ENCODE peak calls at places on chromosomes 3 and 15, in nine cellular contexts. F is mammary epithelial cell, Z is LNCaP clone FGC, E is ovary, D is WERI-Rb-1, V is AG10803, I is upper lobe of right lung, R is HL-60, Q is dorsolateral prefrontal cortex. H is an unnamed sample.

GRCh38 chr15:73752817-73753214 is 335 bp downstream of the INSYN1 start:
- DNase-seq in F (no peak), Z (no peak), E (peak), D (no peak), V (no peak), I (no peak), R (no peak), Q (no peak), H (no peak)

GRCh38 chr15:30984542-30984941 is 6.9 kb downstream of the MTMR10 start:
- DNase-seq in F (no peak), Z (no peak), E (no peak), D (peak), V (no peak), I (no peak), R (no peak), Q (no peak), H (no peak)

GRCh38 chr3:164451083-164451910 is 627.0 kb downstream of the SI start:
- DNase-seq in F (no peak), Z (no peak), E (peak), D (no peak), V (peak), I (peak), R (no peak), Q (no peak), H (no peak)

GRCh38 chr3:115040673-115041286 is 106.3 kb downstream of the ZBTB20 start:
- DNase-seq in F (peak), Z (no peak), E (no peak), D (peak), V (peak), I (no peak), R (no peak), Q (no peak), H (no peak)

GRCh38 chr3:12662593-12663310 is 1.2 kb downstream of the RAF1 start:
- DNase-seq in F (peak), Z (no peak), E (peak), D (peak), V (peak), I (peak), R (no peak), Q (peak), H (peak)

GRCh38 chr15:101127503-101128076 is 124.3 kb downstream of the CHSY1 start:
- DNase-seq in F (peak), Z (peak), E (peak), D (no peak), V (peak), I (no peak), R (no peak), Q (no peak), H (peak)

GRCh38 chr3:159732172-159733111 is 256.2 kb upstream of the IL12A start:
- DNase-seq in F (peak), Z (no peak), E (no peak), D (no peak), V (peak), I (no peak), R (no peak), Q (no peak), H (no peak)

GRCh38 chr15:41607033-41607432 is 48.0 kb downstream of the TYRO3 start:
- DNase-seq in F (peak), Z (no peak), E (no peak), D (no peak), V (peak), I (no peak), R (no peak), Q (no peak), H (no peak)

GRCh38 chr15:78944669-78945407 is at the start of gene CTSH:
- DNase-seq in F (peak), Z (peak), E (peak), D (peak), V (peak), I (peak), R (peak), Q (peak), H (peak)

GRCh38 chr3:48564022-48564421 is 441 bp upstream of the UCN2 start:
- DNase-seq in F (peak), Z (no peak), E (no peak), D (no peak), V (peak), I (peak), R (peak), Q (peak), H (peak)

GRCh38 chr3:46667061-46667621 is 26.3 kb downstream of the ALS2CL start:
- DNase-seq in F (no peak), Z (no peak), E (peak), D (no peak), V (no peak), I (peak), R (no peak), Q (peak), H (peak)

GRCh38 chr3:5250467-5251195 is 63.1 kb downstream of the EDEM1 start:
- DNase-seq in F (peak), Z (no peak), E (no peak), D (no peak), V (peak), I (no peak), R (no peak), Q (no peak), H (no peak)

GRCh38 chr15:71709808-71710418 is 100.4 kb upstream of the NR2E3 start:
- DNase-seq in F (no peak), Z (no peak), E (no peak), D (no peak), V (no peak), I (no peak), R (no peak), Q (no peak), H (no peak)

GRCh38 chr3:5254281-5255048 is 67.0 kb downstream of the EDEM1 start:
- DNase-seq in F (no peak), Z (no peak), E (no peak), D (no peak), V (no peak), I (no peak), R (no peak), Q (no peak), H (no peak)

GRCh38 chr3:9352917-9353823 is 9.7 kb upstream of the THUMPD3 start:
- DNase-seq in F (peak), Z (peak), E (peak), D (peak), V (peak), I (peak), R (peak), Q (peak), H (no peak)

GRCh38 chr15:68507447-68507846 is 71.3 kb upstream of the CORO2B start:
- DNase-seq in F (no peak), Z (no peak), E (no peak), D (no peak), V (no peak), I (no peak), R (no peak), Q (no peak), H (no peak)

GRCh38 chr3:135844381-135844780 is 121.1 kb upstream of the PPP2R3A start:
- DNase-seq in F (no peak), Z (no peak), E (no peak), D (no peak), V (peak), I (no peak), R (no peak), Q (no peak), H (no peak)

GRCh38 chr3:115148142-115148790 is 1.2 kb upstream of the ZBTB20 start:
- DNase-seq in F (no peak), Z (no peak), E (no peak), D (no peak), V (peak), I (no peak), R (no peak), Q (no peak), H (no peak)

GRCh38 chr3:13714251-13714916 is 165.5 kb downstream of the FBLN2 start:
- DNase-seq in F (no peak), Z (no peak), E (peak), D (no peak), V (no peak), I (peak), R (no peak), Q (no peak), H (no peak)

GRCh38 chr3:58424613-58425012 is 9.0 kb downstream of the PDHB start:
- DNase-seq in F (no peak), Z (no peak), E (no peak), D (no peak), V (no peak), I (no peak), R (no peak), Q (no peak), H (no peak)

GRCh38 chr3:52238193-52238760 is 681 bp downstream of the TWF2 start:
- DNase-seq in F (no peak), Z (no peak), E (no peak), D (no peak), V (no peak), I (no peak), R (no peak), Q (peak), H (peak)

GRCh38 chr15:29825205-29825604 is 2.9 kb upstream of the TJP1 start:
- DNase-seq in F (peak), Z (no peak), E (no peak), D (no peak), V (peak), I (no peak), R (no peak), Q (no peak), H (no peak)

GRCh38 chr3:66259721-66260255 is 39.0 kb downstream of the SLC25A26 start:
- DNase-seq in F (no peak), Z (no peak), E (no peak), D (no peak), V (no peak), I (no peak), R (no peak), Q (no peak), H (no peak)

GRCh38 chr15:89217686-89218376 is 3.5 kb downstream of the RLBP1 start:
- DNase-seq in F (no peak), Z (no peak), E (no peak), D (no peak), V (no peak), I (no peak), R (no peak), Q (no peak), H (no peak)

GRCh38 chr15:53580371-53580770 is 179.1 kb downstream of the WDR72 start:
- DNase-seq in F (no peak), Z (peak), E (no peak), D (no peak), V (no peak), I (no peak), R (no peak), Q (no peak), H (peak)

GRCh38 chr15:25508369-25509002 is 69.7 kb upstream of the UBE3A start:
- DNase-seq in F (no peak), Z (no peak), E (no peak), D (peak), V (peak), I (no peak), R (peak), Q (no peak), H (no peak)

GRCh38 chr3:193816656-193817311 is 223.8 kb downstream of the OPA1 start:
- DNase-seq in F (no peak), Z (no peak), E (peak), D (peak), V (peak), I (no peak), R (no peak), Q (no peak), H (peak)

GRCh38 chr15:88537591-88538317 is 8.7 kb downstream of the DET1 start:
- DNase-seq in F (no peak), Z (no peak), E (no peak), D (no peak), V (no peak), I (no peak), R (no peak), Q (no peak), H (no peak)

GRCh38 chr15:58015565-58015964 is 49.9 kb downstream of the ALDH1A2 start:
- DNase-seq in F (peak), Z (no peak), E (no peak), D (no peak), V (peak), I (no peak), R (no peak), Q (no peak), H (no peak)

GRCh38 chr3:128488995-128489859 is 3.8 kb downstream of the GATA2 start:
- DNase-seq in F (no peak), Z (no peak), E (peak), D (no peak), V (peak), I (peak), R (no peak), Q (peak), H (peak)
- H3K4me3 ChIP-seq in F (peak), Z (peak), E (peak), D (peak), V (peak), I (peak), R (peak), Q (peak), H (peak)

DNA sequence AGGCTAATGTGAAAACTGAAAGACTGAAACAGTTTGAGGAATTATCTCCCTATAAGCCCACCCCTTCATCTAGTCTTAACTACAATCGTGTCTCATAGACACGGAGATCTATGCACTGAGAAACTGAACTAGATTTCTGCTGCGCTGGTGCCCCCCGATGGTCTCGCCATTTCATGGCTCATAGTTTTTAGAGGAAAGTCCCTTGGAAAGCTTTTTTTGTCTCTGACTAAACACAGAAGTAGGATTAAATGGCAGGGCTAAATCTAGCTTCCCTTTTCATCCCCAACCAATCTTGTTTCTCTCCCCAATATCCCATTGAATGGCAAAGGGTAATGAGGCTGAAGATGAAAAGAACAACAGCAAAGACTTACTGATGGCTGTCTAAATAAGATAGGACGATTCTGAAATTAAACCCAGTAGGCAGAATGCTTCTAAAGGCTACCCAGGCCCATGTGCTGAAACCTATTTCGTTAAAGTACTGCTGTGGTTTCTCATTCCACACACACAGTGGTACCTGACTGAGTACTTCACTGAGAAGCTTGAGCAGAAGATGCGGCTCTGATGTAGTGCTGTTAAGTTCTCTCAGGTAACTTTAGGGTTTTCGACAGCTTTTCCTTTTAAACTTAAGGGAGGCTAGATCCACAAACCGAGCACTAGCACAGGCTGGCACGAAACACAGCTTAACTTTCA is 142.7 kb downstream of the GADL1 start:
- DNase-seq in F (peak), Z (no peak), E (peak), D (peak), V (peak), I (no peak), R (no peak), Q (no peak), H (no peak)
- TF ChIP-seq CTCF in F (peak), Z (peak), E (no peak), D (peak), V (peak), I (peak), R (no peak), Q (no peak), H (no peak)

GRCh38 chr15:48601095-48601494 is 44.4 kb downstream of the FBN1 start:
- DNase-seq in F (no peak), Z (no peak), E (no peak), D (peak), V (no peak), I (no peak), R (no peak), Q (no peak), H (no peak)

GRCh38 chr15:48603123-48603500 is 42.4 kb downstream of the FBN1 start:
- DNase-seq in F (no peak), Z (no peak), E (no peak), D (no peak), V (no peak), I (no peak), R (no peak), Q (no peak), H (no peak)

GRCh38 chr15:48604567-48604966 is 40.9 kb downstream of the FBN1 start:
- DNase-seq in F (no peak), Z (no peak), E (no peak), D (no peak), V (peak), I (no peak), R (no peak), Q (no peak), H (no peak)

GRCh38 chr15:48603922-48604321 is 41.6 kb downstream of the FBN1 start:
- DNase-seq in F (no peak), Z (no peak), E (no peak), D (no peak), V (no peak), I (no peak), R (no peak), Q (no peak), H (no peak)

DNA sequence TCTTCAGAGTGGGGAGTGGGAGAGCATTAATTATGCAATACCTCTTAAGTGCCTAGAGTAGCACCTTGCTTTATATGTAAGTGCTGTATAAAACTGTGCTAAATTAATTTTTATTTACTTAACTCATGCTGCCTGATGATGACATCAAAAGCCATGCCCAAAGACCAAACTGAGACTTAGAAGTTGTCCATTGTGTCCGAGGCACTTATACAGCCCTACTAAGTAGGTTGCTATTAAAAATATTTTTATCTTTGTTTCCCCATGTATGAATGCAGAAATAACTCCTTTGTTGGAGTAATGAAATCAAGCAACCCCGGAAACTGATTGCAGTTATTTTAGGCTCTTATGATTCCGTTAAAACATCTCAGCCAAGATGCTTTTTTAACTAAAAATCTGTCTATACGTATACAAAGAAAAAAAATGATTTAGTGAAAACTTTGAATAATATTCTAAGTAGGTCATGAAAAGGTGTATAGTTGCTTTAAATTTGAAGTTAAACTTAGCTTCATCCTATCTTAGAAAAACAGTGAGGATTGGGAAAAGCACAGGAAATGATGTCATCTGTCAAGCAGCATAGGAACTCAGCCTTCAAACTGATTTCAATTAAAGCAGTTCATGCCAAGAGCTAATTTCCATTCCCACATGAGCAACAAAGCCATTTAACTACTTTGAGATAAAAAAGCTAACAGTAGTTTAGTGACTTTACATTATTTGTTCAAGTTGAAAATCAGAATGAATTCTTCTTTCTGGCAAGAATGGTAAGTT is 43.0 kb downstream of the FBN1 start:
- DNase-seq in F (no peak), Z (no peak), E (no peak), D (no peak), V (peak), I (no peak), R (no peak), Q (no peak), H (no peak)
- H3K4me3 ChIP-seq in F (no peak), Z (no peak), E (no peak), D (no peak), V (no peak), I (no peak), R (no peak), Q (no peak), H (no peak)

GRCh38 chr3:165895919-165896318 is 58.7 kb upstream of the BCHE start:
- DNase-seq in F (no peak), Z (no peak), E (no peak), D (peak), V (no peak), I (no peak), R (no peak), Q (no peak), H (no peak)
- TF ChIP-seq CTCF in F (peak), Z (peak), E (no peak), D (peak), V (no peak), I (no peak), R (no peak), Q (no peak), H (no peak)

DNA sequence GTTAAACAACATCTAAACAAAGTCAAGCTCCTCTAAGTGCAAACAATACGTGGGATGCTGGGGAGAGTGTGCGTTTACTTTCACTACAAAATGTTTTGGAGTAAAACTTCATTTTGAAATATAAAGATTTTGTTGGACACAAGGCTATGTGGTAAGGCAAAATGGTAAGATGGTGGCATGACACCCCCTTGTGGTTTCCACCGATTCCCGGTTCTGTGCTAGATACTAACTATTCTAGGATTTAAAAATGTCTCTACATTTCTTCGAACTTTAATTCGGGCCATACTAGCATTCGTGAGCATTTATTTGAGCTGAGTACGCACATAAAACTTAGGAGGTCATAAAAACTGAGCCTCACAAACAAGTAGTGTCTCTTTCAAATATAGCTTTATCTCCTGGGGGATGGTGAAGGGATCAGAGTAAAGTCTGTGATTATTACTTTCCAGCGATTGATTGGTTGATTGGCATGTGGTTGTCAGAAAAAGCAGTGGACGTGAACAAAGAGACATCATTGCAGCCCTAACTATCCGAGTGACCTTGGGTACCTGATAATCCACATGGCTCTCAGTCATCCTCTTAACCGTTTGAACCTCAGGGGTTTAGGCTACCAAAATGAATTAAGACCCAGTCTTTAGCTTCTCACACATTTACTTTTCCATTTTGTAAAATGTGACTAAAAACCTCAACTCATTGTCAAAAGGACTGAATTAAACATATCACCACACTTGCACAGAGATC is 1.1 kb upstream of the ZNF639 start:
- DNase-seq in F (peak), Z (no peak), E (no peak), D (peak), V (peak), I (no peak), R (no peak), Q (peak), H (no peak)
- H3K4me3 ChIP-seq in F (no peak), Z (peak), E (peak), D (peak), V (peak), I (peak), R (no peak), Q (peak), H (no peak)

GRCh38 chr3:54837964-54838363 is 89.9 kb downstream of the LRTM1 start:
- DNase-seq in F (no peak), Z (no peak), E (no peak), D (no peak), V (peak), I (no peak), R (no peak), Q (no peak), H (no peak)
- TF ChIP-seq CTCF in F (peak), Z (peak), E (no peak), D (peak), V (peak), I (no peak), R (no peak), Q (no peak), H (no peak)

DNA sequence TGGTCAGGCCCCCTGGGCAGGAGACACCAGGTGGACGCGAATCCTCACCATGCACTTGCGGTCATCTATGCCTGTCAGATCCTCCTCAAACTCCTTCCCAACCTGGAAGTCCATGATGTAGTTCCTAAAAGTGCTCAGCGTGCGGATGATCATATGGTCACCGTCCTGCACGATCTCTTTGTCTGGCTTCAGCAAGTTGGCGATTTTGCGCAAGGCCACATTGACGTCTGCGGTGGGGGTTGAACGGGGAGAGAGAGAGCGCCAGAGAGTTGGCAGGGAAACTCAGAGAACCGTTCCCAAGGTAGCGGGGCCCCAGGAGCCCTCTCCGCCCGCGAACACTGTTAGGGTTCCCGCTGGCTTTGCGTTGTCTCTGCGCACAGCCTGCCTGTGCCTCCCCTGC is 809 bp downstream of the RBP1 start:
- DNase-seq in F (no peak), Z (no peak), E (peak), D (no peak), V (peak), I (no peak), R (no peak), Q (peak), H (no peak)
- H3K4me3 ChIP-seq in F (no peak), Z (no peak), E (peak), D (no peak), V (peak), I (peak), R (no peak), Q (peak), H (peak)

H was measured in upper lobe of left lung.